ENCODE peak calls at places on chromosomes 3 and 15, in six cellular contexts. P is Daoy; T is cardiac fibroblast; K is CD4-positive, alpha-beta T cell; A is NCI-H748 treated with DMSO at 0.1 percent for 48 hours; W is heart right ventricle. R is an unnamed sample.

GRCh38 chr3:130896101-130896500 is 2.2 kb downstream of the ATP2C1 start:
- DNase-seq in A (no peak), K (no peak), T (no peak), W (no peak), P (peak; percentile 12), R (no peak)

GRCh38 chr3:155497930-155498647 is 204.6 kb upstream of the STRIT1 start:
- DNase-seq in W (no peak), P (peak; percentile 23), A (no peak), T (peak; percentile 1), K (no peak), R (peak; percentile 94)

GRCh38 chr3:194046995-194047681 is 88.8 kb upstream of the HES1 start:
- DNase-seq in K (no peak), P (no peak), A (no peak), W (peak; percentile 74), T (no peak), R (no peak)

GRCh38 chr3:128421439-128421836 is 45.3 kb downstream of the DNAJB8 start:
- DNase-seq in K (no peak), T (no peak), A (no peak), W (no peak), P (no peak), R (no peak)

GRCh38 chr3:178671261-178672191 is 135.3 kb downstream of the KCNMB2 start:
- DNase-seq in A (peak; percentile 17), K (no peak), T (peak; percentile 74), P (peak; percentile 64), W (no peak), R (peak; percentile 87)

GRCh38 chr15:49817100-49817499 is 196.3 kb downstream of the DTWD1 start:
- DNase-seq in T (no peak), W (no peak), A (no peak), K (no peak), P (no peak), R (peak; percentile 48)

GRCh38 chr15:38768970-38769369 is 204.4 kb upstream of the RASGRP1 start:
- DNase-seq in W (no peak), P (peak; percentile 36), K (no peak), T (peak; percentile 61), A (no peak), R (peak; percentile 6)

GRCh38 chr3:94862703-94863102 is 799.8 kb downstream of the NSUN3 start:
- DNase-seq in A (peak; percentile 10), K (no peak), P (no peak), W (no peak), T (peak; percentile 13), R (peak; percentile 48)

GRCh38 chr15:52496776-52497470 is 31.8 kb downstream of the MYO5A start:
- DNase-seq in W (no peak), A (no peak), P (peak; percentile 72), K (no peak), T (no peak), R (peak; percentile 92)

GRCh38 chr3:7392206-7392605 is 531.3 kb downstream of the GRM7 start:
- DNase-seq in P (no peak), K (no peak), A (no peak), W (no peak), T (no peak), R (no peak)

GRCh38 chr15:55256281-55257013 is 33.2 kb downstream of the RAB27A start:
- DNase-seq in W (no peak), T (no peak), A (no peak), K (no peak), P (no peak), R (no peak)

GRCh38 chr3:141056716-141057115 is 5.6 kb downstream of the SPSB4 start:
- DNase-seq in W (no peak), A (no peak), T (no peak), K (no peak), P (no peak), R (no peak)

GRCh38 chr15:62925875-62926274 is 116.7 kb upstream of the TPM1 start:
- DNase-seq in K (no peak), W (no peak), T (no peak), A (no peak), P (no peak), R (no peak)

GRCh38 chr15:47548189-47548588 is 169.1 kb upstream of the SEMA6D start:
- DNase-seq in W (no peak), A (no peak), T (no peak), P (no peak), K (no peak), R (no peak)

GRCh38 chr15:52133510-52134220 is 21.1 kb upstream of the BCL2L10 start:
- DNase-seq in T (no peak), K (no peak), P (no peak), A (no peak), W (no peak), R (no peak)

GRCh38 chr15:84654689-84655453 is 788 bp upstream of the WDR73 start:
- DNase-seq in T (peak; percentile 88), W (peak; percentile 77), K (peak; percentile 78), A (peak; percentile 68), P (peak; percentile 73), R (peak; percentile 82)

GRCh38 chr15:83200162-83200561 is 7.5 kb downstream of the HDGFL3 start:
- DNase-seq in K (no peak), P (peak; percentile 57), A (no peak), W (no peak), T (peak; percentile 6), R (no peak)

GRCh38 chr3:71662553-71662952 is 62.6 kb downstream of the EIF4E3 start:
- DNase-seq in K (no peak), W (no peak), A (no peak), T (no peak), P (no peak), R (no peak)

GRCh38 chr15:71743861-71744382 is 66.4 kb upstream of the NR2E3 start:
- DNase-seq in P (peak; percentile 56), A (peak; percentile 6), W (peak; percentile 63), T (peak; percentile 64), K (peak; percentile 58), R (peak; percentile 51)

GRCh38 chr3:7695067-7695466 is 806.6 kb upstream of the LMCD1 start:
- DNase-seq in K (no peak), A (peak; percentile 49), P (no peak), T (peak; percentile 8), W (no peak), R (no peak)

GRCh38 chr3:101010316-101010715 is 17.1 kb upstream of the ABI3BP start:
- DNase-seq in T (peak; percentile 23), A (no peak), W (no peak), K (no peak), P (no peak), R (peak; percentile 35)

GRCh38 chr3:69306239-69307185 is 79.4 kb downstream of the FRMD4B start:
- DNase-seq in T (peak; percentile 93), A (peak; percentile 23), K (peak; percentile 65), W (peak; percentile 82), P (peak; percentile 70), R (peak; percentile 91)

GRCh38 chr3:58422756-58423324 is 10.8 kb downstream of the PDHB start:
- DNase-seq in P (no peak), T (peak; percentile 70), W (no peak), K (no peak), A (no peak), R (no peak)

R was measured in HT1080.